ENCODE peak calls at places on chromosome 3, in seven cellular contexts. One of them, this sample, is unnamed.

GRCh38 chr3:34872406-34872805 is 766.9 kb upstream of the ARPP21 start:
- DNase-seq in transverse colon: no peak
- DNase-seq in Peyer's patch: no peak
- DNase-seq in ovary: no peak
- DNase-seq in uterus: no peak
- DNase-seq in spleen: no peak
- DNase-seq in IMR-90: no peak
- DNase-seq in this sample: no peak

GRCh38 chr3:155015776-155016451 is 64.2 kb upstream of the MME start:
- DNase-seq in spleen: no peak
- DNase-seq in transverse colon: no peak
- DNase-seq in Peyer's patch: no peak
- DNase-seq in uterus: no peak
- DNase-seq in ovary: no peak
- DNase-seq in IMR-90: no peak
- DNase-seq in this sample: no peak

GRCh38 chr3:62229908-62230307 is 143.4 kb downstream of the FEZF2 start:
- DNase-seq in uterus: no peak
- DNase-seq in transverse colon: no peak
- DNase-seq in Peyer's patch: no peak
- DNase-seq in IMR-90: no peak
- DNase-seq in ovary: no peak
- DNase-seq in spleen: no peak
- DNase-seq in this sample: no peak

GRCh38 chr3:13866406-13866965 is 13.4 kb downstream of the WNT7A start:
- DNase-seq in ovary: no peak
- DNase-seq in transverse colon: no peak
- DNase-seq in Peyer's patch: no peak
- DNase-seq in spleen: peak; percentile 52
- DNase-seq in uterus: no peak
- DNase-seq in IMR-90: no peak
- DNase-seq in this sample: no peak

GRCh38 chr3:58052373-58053273 is 44.4 kb downstream of the FLNB start:
- DNase-seq in transverse colon: peak; percentile 78
- DNase-seq in spleen: no peak
- DNase-seq in Peyer's patch: peak; percentile 92
- DNase-seq in uterus: peak; percentile 95
- DNase-seq in IMR-90: peak; percentile 99
- DNase-seq in ovary: peak; percentile 91
- DNase-seq in this sample: peak; percentile 85

GRCh38 chr3:38649500-38650247 is at the start of gene SCN5A:
- DNase-seq in uterus: no peak
- DNase-seq in IMR-90: no peak
- DNase-seq in ovary: no peak
- DNase-seq in transverse colon: peak; percentile 50
- DNase-seq in spleen: peak; percentile 80
- DNase-seq in Peyer's patch: peak; percentile 51
- DNase-seq in this sample: peak; percentile 69

GRCh38 chr3:156788846-156789245 is 37.3 kb upstream of the LEKR1 start:
- DNase-seq in Peyer's patch: no peak
- DNase-seq in IMR-90: peak; percentile 44
- DNase-seq in ovary: no peak
- DNase-seq in spleen: no peak
- DNase-seq in uterus: no peak
- DNase-seq in transverse colon: no peak
- DNase-seq in this sample: no peak

GRCh38 chr3:48338635-48339034 is 5.2 kb upstream of the SPINK8 start:
- DNase-seq in Peyer's patch: no peak
- DNase-seq in IMR-90: no peak
- DNase-seq in ovary: no peak
- DNase-seq in uterus: no peak
- DNase-seq in transverse colon: no peak
- DNase-seq in spleen: no peak
- DNase-seq in this sample: no peak

GRCh38 chr3:79329154-79329553 is 438.6 kb downstream of the ROBO1 start:
- DNase-seq in Peyer's patch: no peak
- DNase-seq in uterus: no peak
- DNase-seq in IMR-90: peak; percentile 35
- DNase-seq in ovary: no peak
- DNase-seq in spleen: no peak
- DNase-seq in transverse colon: no peak
- DNase-seq in this sample: no peak

GRCh38 chr3:1808590-1808989 is 290.1 kb upstream of the CNTN4 start:
- DNase-seq in IMR-90: no peak
- DNase-seq in ovary: no peak
- DNase-seq in Peyer's patch: no peak
- DNase-seq in spleen: no peak
- DNase-seq in uterus: no peak
- DNase-seq in transverse colon: no peak
- DNase-seq in this sample: no peak

GRCh38 chr3:107206141-107206540 is 171.1 kb upstream of the CCDC54 start:
- DNase-seq in ovary: no peak
- DNase-seq in Peyer's patch: no peak
- DNase-seq in transverse colon: no peak
- DNase-seq in uterus: no peak
- DNase-seq in spleen: no peak
- DNase-seq in IMR-90: peak; percentile 59
- DNase-seq in this sample: no peak

GRCh38 chr3:197022405-197023231 is 7.0 kb downstream of the MELTF start:
- DNase-seq in uterus: no peak
- DNase-seq in Peyer's patch: peak; percentile 40
- DNase-seq in transverse colon: no peak
- DNase-seq in IMR-90: no peak
- DNase-seq in spleen: no peak
- DNase-seq in ovary: no peak
- DNase-seq in this sample: no peak

GRCh38 chr3:27596334-27596841 is 112.2 kb upstream of the SLC4A7 start:
- DNase-seq in Peyer's patch: no peak
- DNase-seq in uterus: no peak
- DNase-seq in spleen: no peak
- DNase-seq in ovary: no peak
- DNase-seq in transverse colon: no peak
- DNase-seq in IMR-90: peak; percentile 54
- DNase-seq in this sample: peak; percentile 35

GRCh38 chr3:63450023-63450422 is 171.9 kb downstream of the SYNPR start:
- DNase-seq in ovary: no peak
- DNase-seq in uterus: no peak
- DNase-seq in Peyer's patch: peak; percentile 50
- DNase-seq in transverse colon: no peak
- DNase-seq in IMR-90: no peak
- DNase-seq in spleen: no peak
- DNase-seq in this sample: no peak

GRCh38 chr3:181660337-181660736 is 51.4 kb upstream of the SOX2 start:
- DNase-seq in uterus: no peak
- DNase-seq in IMR-90: no peak
- DNase-seq in ovary: no peak
- DNase-seq in transverse colon: no peak
- DNase-seq in Peyer's patch: no peak
- DNase-seq in spleen: no peak
- DNase-seq in this sample: no peak

GRCh38 chr3:62718515-62719320 is 156.5 kb downstream of the CADPS start:
- DNase-seq in IMR-90: no peak
- DNase-seq in Peyer's patch: no peak
- DNase-seq in uterus: no peak
- DNase-seq in transverse colon: no peak
- DNase-seq in ovary: no peak
- DNase-seq in spleen: no peak
- DNase-seq in this sample: peak; percentile 15

GRCh38 chr3:119322021-119322522 is 27.9 kb downstream of the ARHGAP31 start:
- DNase-seq in ovary: no peak
- DNase-seq in spleen: no peak
- DNase-seq in transverse colon: no peak
- DNase-seq in Peyer's patch: no peak
- DNase-seq in uterus: no peak
- DNase-seq in IMR-90: peak; percentile 47
- DNase-seq in this sample: no peak

GRCh38 chr3:183774631-183775030 is 50.7 kb downstream of the MAP6D1 start:
- DNase-seq in Peyer's patch: no peak
- DNase-seq in transverse colon: no peak
- DNase-seq in uterus: no peak
- DNase-seq in ovary: no peak
- DNase-seq in IMR-90: peak; percentile 81
- DNase-seq in spleen: no peak
- DNase-seq in this sample: no peak

GRCh38 chr3:76132154-76132470 is 346.8 kb upstream of the ZNF717 start:
- DNase-seq in uterus: no peak
- DNase-seq in ovary: no peak
- DNase-seq in spleen: no peak
- DNase-seq in IMR-90: no peak
- DNase-seq in Peyer's patch: no peak
- DNase-seq in transverse colon: no peak
- DNase-seq in this sample: no peak
- H3K4me1 ChIP-seq in uterus: no peaks in the 10 kb centered on the region
- H3K4me1 ChIP-seq in ovary: no peaks in the 10 kb centered on the region
- H3K4me1 ChIP-seq in spleen: no peaks in the 10 kb centered on the region
- H3K4me1 ChIP-seq in IMR-90: no peaks in the 10 kb centered on the region
- H3K4me1 ChIP-seq in Peyer's patch: no peaks in the 10 kb centered on the region
- H3K4me1 ChIP-seq in transverse colon: no peaks in the 10 kb centered on the region
- H3K4me1 ChIP-seq in this sample: no peaks in the 10 kb centered on the region

GRCh38 chr3:134250717-134251220 is at the start of gene RYK:
- DNase-seq in ovary: peak; percentile 74
- DNase-seq in Peyer's patch: peak; percentile 90
- DNase-seq in uterus: peak; percentile 67
- DNase-seq in spleen: peak; percentile 95
- DNase-seq in IMR-90: peak; percentile 64
- DNase-seq in transverse colon: peak; percentile 86
- DNase-seq in this sample: peak; percentile 82
- TF ChIP-seq POLR2A in ovary: peak; percentile 71
- TF ChIP-seq POLR2A in Peyer's patch: peak; percentile 47
- TF ChIP-seq POLR2A in uterus: peak; percentile 86
- TF ChIP-seq POLR2A in spleen: no peak
- TF ChIP-seq POLR2A in IMR-90: no peak
- TF ChIP-seq POLR2A in transverse colon: peak; percentile 50
- TF ChIP-seq POLR2A in this sample: peak; percentile 68

DNA sequence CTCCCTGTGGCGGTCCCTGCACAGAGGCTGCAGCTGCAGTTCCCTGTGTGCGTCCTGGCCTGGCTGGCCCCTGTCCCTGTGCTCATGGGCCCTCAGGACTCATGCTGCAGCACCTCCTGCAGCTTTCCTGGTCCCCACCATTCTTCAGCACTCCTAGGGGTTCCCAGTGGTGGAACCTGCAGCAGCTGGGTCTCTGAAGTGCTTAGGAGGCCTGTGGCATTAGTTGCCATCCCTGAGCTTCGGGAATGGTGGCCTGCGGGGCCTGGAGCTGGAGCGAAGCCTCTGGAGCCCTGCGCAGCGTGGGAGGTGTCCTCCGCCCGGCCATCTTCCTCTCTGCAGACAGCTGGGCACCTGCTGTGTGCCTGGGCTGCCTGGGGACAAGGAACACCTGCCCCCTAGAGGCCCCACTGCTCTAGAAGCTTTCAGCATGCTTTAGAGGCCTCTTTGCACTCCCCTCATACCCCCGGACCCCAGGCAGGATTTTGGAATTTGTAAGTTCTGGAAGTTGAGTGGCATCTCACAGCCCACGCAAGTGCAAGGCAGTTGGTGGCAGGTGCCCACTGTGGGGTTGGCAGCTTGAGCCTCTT is 13.1 kb downstream of the PLXNA1 start:
- DNase-seq in uterus: no peak
- DNase-seq in IMR-90: no peak
- DNase-seq in spleen: no peak
- DNase-seq in ovary: no peak
- DNase-seq in Peyer's patch: no peak
- DNase-seq in transverse colon: no peak
- DNase-seq in this sample: no peak
- H3K4me1 ChIP-seq in uterus: no peaks in the 10 kb centered on the region
- H3K4me1 ChIP-seq in IMR-90: peaks cover under 1% of the 10 kb centered on the region
- H3K4me1 ChIP-seq in spleen: peaks cover 80% of the 10 kb centered on the region
- H3K4me1 ChIP-seq in ovary: peaks cover 8% of the 10 kb centered on the region
- H3K4me1 ChIP-seq in Peyer's patch: peaks cover 13% of the 10 kb centered on the region
- H3K4me1 ChIP-seq in transverse colon: peaks cover 15% of the 10 kb centered on the region
- H3K4me1 ChIP-seq in this sample: peaks cover 12% of the 10 kb centered on the region

GRCh38 chr3:7607083-7607482 is 746.2 kb downstream of the GRM7 start:
- DNase-seq in ovary: no peak
- DNase-seq in spleen: no peak
- DNase-seq in Peyer's patch: no peak
- DNase-seq in uterus: no peak
- DNase-seq in transverse colon: no peak
- DNase-seq in IMR-90: no peak
- DNase-seq in this sample: no peak

GRCh38 chr3:7610634-7611033 is 749.7 kb downstream of the GRM7 start:
- DNase-seq in uterus: no peak
- DNase-seq in transverse colon: no peak
- DNase-seq in Peyer's patch: no peak
- DNase-seq in ovary: no peak
- DNase-seq in IMR-90: no peak
- DNase-seq in spleen: no peak
- DNase-seq in this sample: no peak

GRCh38 chr3:7602297-7602696 is 741.4 kb downstream of the GRM7 start:
- DNase-seq in ovary: no peak
- DNase-seq in transverse colon: no peak
- DNase-seq in Peyer's patch: no peak
- DNase-seq in IMR-90: no peak
- DNase-seq in spleen: no peak
- DNase-seq in uterus: no peak
- DNase-seq in this sample: no peak

GRCh38 chr3:7607669-7608068 is 746.8 kb downstream of the GRM7 start:
- DNase-seq in spleen: no peak
- DNase-seq in IMR-90: no peak
- DNase-seq in Peyer's patch: no peak
- DNase-seq in transverse colon: no peak
- DNase-seq in uterus: no peak
- DNase-seq in ovary: no peak
- DNase-seq in this sample: no peak
- TF ChIP-seq POLR2A in spleen: no peak
- TF ChIP-seq POLR2A in IMR-90: no peak
- TF ChIP-seq POLR2A in Peyer's patch: no peak
- TF ChIP-seq POLR2A in transverse colon: no peak
- TF ChIP-seq POLR2A in uterus: no peak
- TF ChIP-seq POLR2A in ovary: no peak
- TF ChIP-seq POLR2A in this sample: no peak

GRCh38 chr3:98561727-98562521 is 30.1 kb downstream of the GPR15 start:
- DNase-seq in Peyer's patch: no peak
- DNase-seq in transverse colon: no peak
- DNase-seq in IMR-90: peak; percentile 12
- DNase-seq in spleen: no peak
- DNase-seq in uterus: no peak
- DNase-seq in ovary: no peak
- DNase-seq in this sample: no peak
- H3K4me1 ChIP-seq in Peyer's patch: no peaks in the 10 kb centered on the region
- H3K4me1 ChIP-seq in transverse colon: peaks cover 3% of the 10 kb centered on the region
- H3K4me1 ChIP-seq in IMR-90: no peaks in the 10 kb centered on the region
- H3K4me1 ChIP-seq in spleen: peaks cover 47% of the 10 kb centered on the region
- H3K4me1 ChIP-seq in uterus: no peaks in the 10 kb centered on the region
- H3K4me1 ChIP-seq in ovary: no peaks in the 10 kb centered on the region
- H3K4me1 ChIP-seq in this sample: no peaks in the 10 kb centered on the region

DNA sequence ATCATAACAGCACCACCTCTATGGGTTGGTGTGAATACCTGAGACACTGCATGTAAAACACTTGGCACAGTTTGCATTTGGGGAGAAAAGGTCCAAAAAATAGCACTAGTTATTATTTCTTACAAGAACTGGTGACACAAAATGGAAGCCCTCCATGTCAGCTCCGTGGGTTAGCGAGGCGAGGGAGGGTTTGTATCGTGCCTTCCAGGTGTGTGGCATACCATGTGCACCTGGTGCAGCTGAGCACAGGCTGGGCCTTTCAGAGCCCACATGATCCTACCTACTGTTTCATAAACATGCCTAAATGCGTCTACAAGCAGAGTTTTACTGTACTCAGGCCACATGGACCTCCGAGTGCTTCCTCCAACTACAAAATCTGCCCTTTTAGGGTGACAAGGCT is 5.6 kb downstream of the CXCR6 start:
- DNase-seq in transverse colon: no peak
- DNase-seq in Peyer's patch: no peak
- DNase-seq in ovary: no peak
- DNase-seq in spleen: no peak
- DNase-seq in IMR-90: no peak
- DNase-seq in uterus: no peak
- DNase-seq in this sample: no peak
- TF ChIP-seq POLR2A in transverse colon: no peak
- TF ChIP-seq POLR2A in Peyer's patch: no peak
- TF ChIP-seq POLR2A in ovary: no peak
- TF ChIP-seq POLR2A in spleen: no peak
- TF ChIP-seq POLR2A in IMR-90: no peak
- TF ChIP-seq POLR2A in uterus: no peak
- TF ChIP-seq POLR2A in this sample: no peak